ENCODE peak calls at places on chromosome 16, in seven cellular contexts. C, T, Z, R, S, W and M are unnamed samples.

GRCh38 chr16:54544553-54545180 is 258.1 kb upstream of the IRX3 start:
- DNase-seq in C (no peak), T (no peak), Z (no peak), R (no peak), S (no peak), W (no peak), M (no peak)

GRCh38 chr16:87363771-87364476 is 19.7 kb downstream of the FBXO31 start:
- DNase-seq in C (no peak), T (peak; percentile 67), Z (no peak), R (no peak), S (no peak), W (no peak), M (no peak)

GRCh38 chr16:58471209-58471975 is 28.6 kb upstream of the NDRG4 start:
- DNase-seq in C (no peak), T (no peak), Z (no peak), R (no peak), S (no peak), W (no peak), M (no peak)

GRCh38 chr16:26765087-26765486 is 301.6 kb upstream of the C16orf82 start:
- DNase-seq in C (no peak), T (no peak), Z (no peak), R (no peak), S (no peak), W (no peak), M (peak; percentile 37)

GRCh38 chr16:84117482-84117843 is 721 bp upstream of the MBTPS1 start:
- DNase-seq in C (no peak), T (no peak), Z (peak; percentile 58), R (no peak), S (peak; percentile 7), W (no peak), M (peak; percentile 61)

GRCh38 chr16:4392382-4393242 is 21.0 kb downstream of the VASN start:
- DNase-seq in C (no peak), T (peak; percentile 84), Z (no peak), R (peak; percentile 54), S (no peak), W (no peak), M (peak; percentile 92)

GRCh38 chr16:31168848-31169247 is 11.1 kb upstream of the FUS start:
- DNase-seq in C (no peak), T (no peak), Z (no peak), R (no peak), S (peak; percentile 62), W (no peak), M (no peak)

GRCh38 chr16:51888021-51888420 is 658.9 kb downstream of the TOX3 start:
- DNase-seq in C (no peak), T (no peak), Z (no peak), R (no peak), S (no peak), W (no peak), M (no peak)

GRCh38 chr16:67277294-67277998 is 1.9 kb upstream of the PLEKHG4 start:
- DNase-seq in C (no peak), T (peak; percentile 47), Z (no peak), R (no peak), S (peak; percentile 91), W (peak; percentile 38), M (peak; percentile 33)

GRCh38 chr16:10753670-10754069 is 10.0 kb downstream of the NUBP1 start:
- DNase-seq in C (no peak), T (no peak), Z (no peak), R (no peak), S (no peak), W (no peak), M (no peak)

GRCh38 chr16:24022797-24023196 is 187.0 kb downstream of the PRKCB start:
- DNase-seq in C (no peak), T (no peak), Z (no peak), R (no peak), S (no peak), W (no peak), M (no peak)

GRCh38 chr16:8831450-8832382 is 34.1 kb downstream of the PMM2 start:
- DNase-seq in C (no peak), T (no peak), Z (no peak), R (no peak), S (no peak), W (no peak), M (peak; percentile 78)

GRCh38 chr16:70754874-70755600 is 45.9 kb downstream of the VAC14 start:
- DNase-seq in C (no peak), T (no peak), Z (no peak), R (no peak), S (no peak), W (no peak), M (no peak)

GRCh38 chr16:83652898-83653297 is 154.9 kb upstream of the HSBP1 start:
- DNase-seq in C (no peak), T (no peak), Z (no peak), R (no peak), S (no peak), W (no peak), M (no peak)

GRCh38 chr16:5874899-5875298 is 777.3 kb upstream of the EEF2KMT start:
- DNase-seq in C (peak; percentile 6), T (no peak), Z (no peak), R (no peak), S (no peak), W (no peak), M (no peak)

GRCh38 chr16:2777231-2777902 is at the start of gene ELOB:
- DNase-seq in C (peak; percentile 77), T (peak; percentile 91), Z (peak; percentile 99), R (peak; percentile 82), S (peak; percentile 73), W (peak; percentile 79), M (peak; percentile 90)

GRCh38 chr16:81140930-81141780 is 45.0 kb upstream of the GCSH start:
- DNase-seq in C (no peak), T (no peak), Z (no peak), R (no peak), S (peak; percentile 12), W (no peak), M (peak; percentile 78)

GRCh38 chr16:66717112-66717675 is 20.7 kb upstream of the CMTM4 start:
- DNase-seq in C (no peak), T (no peak), Z (no peak), R (no peak), S (peak; percentile 47), W (no peak), M (peak; percentile 83)

GRCh38 chr16:546909-547770 is 13.1 kb upstream of the PRR35 start:
- DNase-seq in C (peak; percentile 63), T (peak; percentile 91), Z (peak; percentile 85), R (peak; percentile 54), S (no peak), W (peak; percentile 54), M (peak; percentile 58)

GRCh38 chr16:18984425-18985005 is 781 bp downstream of the TMC7 start:
- DNase-seq in C (no peak), T (no peak), Z (no peak), R (no peak), S (peak; percentile 58), W (no peak), M (no peak)

GRCh38 chr16:2455081-2455845 is 4.6 kb upstream of the TEDC2 start:
- DNase-seq in C (no peak), T (no peak), Z (no peak), R (no peak), S (no peak), W (no peak), M (no peak)

GRCh38 chr16:4333308-4333638 is 17.4 kb downstream of the GLIS2 start:
- DNase-seq in C (no peak), T (no peak), Z (no peak), R (no peak), S (no peak), W (no peak), M (no peak)